ENCODE peak calls at places on chromosomes 12 and 14, in four cellular contexts. B is IMR-90, Q is HCT116, Z is neural progenitor cell. F is an unnamed sample.

GRCh38 chr14:35405304-35405996 is 901 bp upstream of the NFKBIA start:
- DNase-seq in B (no peak), Q (no peak), Z (peak; percentile 20), F (no peak)

GRCh38 chr12:48143898-48144297 is 13.4 kb downstream of the ASB8 start:
- DNase-seq in Z (no peak), Q (no peak), B (no peak), F (no peak)

GRCh38 chr14:84128025-84128424 is 1401.9 kb upstream of the FLRT2 start:
- DNase-seq in Z (no peak), B (peak; percentile 34), Q (no peak), F (no peak)

GRCh38 chr14:65095633-65096205 is 6.6 kb downstream of the MAX start:
- DNase-seq in Q (no peak), B (peak; percentile 74), Z (no peak), F (no peak)

GRCh38 chr14:32679927-32680612 is 258.6 kb upstream of the NPAS3 start:
- DNase-seq in Z (no peak), Q (no peak), B (no peak), F (no peak)

GRCh38 chr14:48398675-48399282 is 723.4 kb upstream of the MDGA2 start:
- DNase-seq in B (peak; percentile 47), Q (peak; percentile 33), Z (peak; percentile 66), F (peak; percentile 8)

GRCh38 chr14:89723930-89724915 is 230.3 kb downstream of the EFCAB11 start:
- DNase-seq in Q (no peak), B (no peak), Z (no peak), F (peak; percentile 32)

GRCh38 chr12:3743803-3744202 is 9.1 kb downstream of the CRACR2A start:
- DNase-seq in Z (no peak), B (no peak), Q (no peak), F (no peak)

GRCh38 chr14:78764645-78765044 is 594.5 kb downstream of the NRXN3 start:
- DNase-seq in B (no peak), Q (no peak), Z (peak; percentile 4), F (no peak)

GRCh38 chr12:113040722-113041168 is 15.8 kb upstream of the DTX1 start:
- DNase-seq in Z (no peak), Q (peak; percentile 59), B (peak; percentile 43), F (no peak)

GRCh38 chr14:94026173-94026885 is at the start of gene OTUB2:
- DNase-seq in Z (peak; percentile 98), B (peak; percentile 98), Q (peak; percentile 97), F (no peak)
- H3K9ac ChIP-seq in Z (peak within 1 kb of the TSS; percentile 5), B (peak within 1 kb of the TSS; percentile 29), Q (peak within 1 kb of the TSS; percentile 75), F (no peak within 1 kb of the TSS)

DNA sequence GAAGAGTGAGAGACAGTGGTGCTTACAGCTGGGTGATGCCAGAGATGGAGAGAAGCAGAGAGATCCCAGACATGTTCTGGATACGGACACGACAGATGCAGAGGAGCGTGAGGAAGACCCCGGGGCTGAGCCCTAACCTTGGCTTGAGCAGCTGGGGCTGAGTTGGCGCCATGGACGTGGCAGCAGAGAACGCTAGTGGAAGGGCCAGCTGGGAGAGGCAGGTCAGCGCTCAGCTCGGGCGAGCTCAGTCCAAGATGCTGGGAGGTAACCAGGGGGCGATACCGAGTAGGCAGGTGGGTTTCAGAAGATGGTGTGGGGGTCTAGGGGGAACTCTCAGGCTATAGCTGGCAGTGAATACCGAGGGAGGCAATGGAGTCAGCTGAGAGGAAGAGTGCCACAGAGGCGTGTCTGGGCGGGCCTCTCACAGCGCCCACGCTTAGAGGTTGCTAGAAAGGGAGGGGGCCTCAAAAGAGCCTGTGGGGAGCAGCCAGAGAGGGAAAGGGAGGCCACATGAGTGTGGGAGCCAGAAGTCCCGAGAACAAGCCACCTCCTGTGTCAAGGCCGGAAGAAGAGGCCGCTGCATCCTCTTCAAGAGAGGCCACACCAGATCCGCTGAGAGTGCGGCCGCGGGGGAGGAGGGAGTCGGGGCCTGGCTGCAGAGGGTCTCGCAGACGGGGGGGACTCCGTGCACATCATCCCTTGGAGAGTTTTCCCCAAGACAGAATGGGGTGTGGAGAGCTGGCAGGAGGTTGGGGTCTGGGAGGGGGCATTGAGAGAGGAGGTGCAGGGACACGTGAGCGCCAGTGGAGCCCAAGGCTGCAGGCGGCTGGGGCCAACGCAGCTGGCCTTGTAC is 57.0 kb upstream of the DIO3 start:
- DNase-seq in Q (no peak), B (no peak), Z (no peak), F (no peak)
- H3K4me3 ChIP-seq in Q (no peak overlapping the region), B (no peak overlapping the region), Z (no peak overlapping the region), F (no peak overlapping the region)

GRCh38 chr14:55974046-55974582 is 144.1 kb upstream of the PELI2 start:
- DNase-seq in Z (no peak), B (no peak), Q (no peak), F (no peak)

GRCh38 chr14:55973285-55973800 is 144.9 kb upstream of the PELI2 start:
- DNase-seq in B (no peak), Q (no peak), Z (no peak), F (no peak)

GRCh38 chr14:55964081-55964480 is 154.1 kb upstream of the PELI2 start:
- DNase-seq in B (no peak), Q (no peak), Z (no peak), F (no peak)

GRCh38 chr14:55965851-55966250 is 152.4 kb upstream of the PELI2 start:
- DNase-seq in Q (no peak), B (no peak), Z (no peak), F (no peak)

GRCh38 chr14:55968741-55969140 is 149.5 kb upstream of the PELI2 start:
- DNase-seq in Z (no peak), Q (no peak), B (no peak), F (no peak)
- H2AFZ ChIP-seq in Z (no peak overlapping the region), Q (no peak overlapping the region), B (no peak overlapping the region), F (no peak overlapping the region)

GRCh38 chr12:118357327-118358007 is 15.2 kb downstream of the TAOK3 start:
- DNase-seq in B (peak; percentile 65), Z (no peak), Q (peak; percentile 63), F (peak; percentile 74)
- H3K9ac ChIP-seq in B (no peak overlapping the region), Z (no peak overlapping the region), Q (no peak overlapping the region), F (peak overlapping the region; percentile 74)

GRCh38 chr12:67826946-67827719 is 162.1 kb upstream of the IFNG-AS1 start:
- DNase-seq in B (peak; percentile 66), Z (no peak), Q (no peak), F (no peak)
- H3K4me3 ChIP-seq in B (peak overlapping the region; percentile 55), Z (no peak overlapping the region), Q (no peak overlapping the region), F (no peak overlapping the region)

GRCh38 chr14:34224221-34224620 is 237.8 kb downstream of the SPTSSA start:
- DNase-seq in Z (no peak), Q (no peak), B (no peak), F (no peak)
- H2AFZ ChIP-seq in Z (no peak overlapping the region), Q (no peak overlapping the region), B (no peak overlapping the region), F (no peak overlapping the region)

DNA sequence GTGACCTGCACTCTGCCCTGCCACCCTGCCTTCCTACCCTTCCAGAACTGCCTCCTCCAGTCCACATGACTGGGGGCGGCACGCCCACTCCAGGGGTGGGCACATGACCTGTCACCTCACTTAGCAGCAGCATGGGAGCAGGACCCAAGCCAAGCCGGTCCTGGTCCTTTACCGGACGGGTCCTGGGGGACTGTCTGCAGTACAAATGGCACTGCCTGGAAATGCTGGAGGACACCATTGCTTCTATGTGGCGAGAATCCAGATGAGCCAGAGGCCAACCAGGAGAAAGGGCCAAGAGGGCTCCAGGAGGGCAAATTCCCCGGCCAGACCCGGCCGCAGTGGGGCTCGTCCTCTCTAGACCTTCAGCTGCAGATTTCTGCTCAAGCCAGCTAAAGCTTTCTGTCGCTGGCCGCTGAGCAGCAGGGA is 33.1 kb downstream of the ITPK1 start:
- DNase-seq in B (no peak), Z (no peak), Q (no peak), F (no peak)
- H3K9ac ChIP-seq in B (no peak overlapping the region), Z (no peak overlapping the region), Q (no peak overlapping the region), F (no peak overlapping the region)

GRCh38 chr12:95003921-95004272 is 400 bp upstream of the NDUFA12 start:
- DNase-seq in B (no peak), Z (no peak), Q (no peak), F (no peak)
- H3K4me3 ChIP-seq in B (peak overlapping the region; percentile 79), Z (peak overlapping the region; percentile 81), Q (peak overlapping the region; percentile 70), F (peak overlapping the region; percentile 12)

GRCh38 chr14:82419933-82420332 is 886.3 kb upstream of the SEL1L start:
- DNase-seq in Z (no peak), B (no peak), Q (no peak), F (no peak)
- H2AFZ ChIP-seq in Z (no peak overlapping the region), B (no peak overlapping the region), Q (no peak overlapping the region), F (no peak overlapping the region)